ENCODE peak calls at places on chromosome 1, in eight cellular contexts. J, Z, Y, X, S, K, U and I are unnamed samples.

GRCh38 chr1:41020109-41020576 is 1.4 kb downstream of the SLFNL1 start:
- DNase-seq in J (no peak), Z (no peak), Y (no peak), X (no peak), S (no peak), K (no peak), U (no peak), I (no peak)

GRCh38 chr1:67441183-67441582 is 11.0 kb upstream of the SERBP1 start:
- DNase-seq in J (no peak), Z (peak), Y (no peak), X (peak), S (peak), K (peak), U (no peak), I (no peak)

GRCh38 chr1:20578721-20579380 is 10.0 kb upstream of the CDA start:
- DNase-seq in J (peak), Z (no peak), Y (no peak), X (no peak), S (no peak), K (no peak), U (no peak), I (no peak)

GRCh38 chr1:216168481-216169005 is 254.7 kb downstream of the USH2A start:
- DNase-seq in J (no peak), Z (no peak), Y (no peak), X (no peak), S (no peak), K (no peak), U (no peak), I (no peak)

GRCh38 chr1:186980400-186980799 is 151.7 kb downstream of the PLA2G4A start:
- DNase-seq in J (no peak), Z (no peak), Y (no peak), X (no peak), S (no peak), K (no peak), U (no peak), I (no peak)

GRCh38 chr1:209190591-209191241 is 392.8 kb upstream of the CAMK1G start:
- DNase-seq in J (no peak), Z (no peak), Y (peak), X (no peak), S (no peak), K (peak), U (no peak), I (no peak)

GRCh38 chr1:11286735-11287410 is 13.9 kb downstream of the UBIAD1 start:
- DNase-seq in J (no peak), Z (no peak), Y (no peak), X (no peak), S (no peak), K (no peak), U (no peak), I (no peak)

GRCh38 chr1:77825356-77825709 is 45.9 kb downstream of the MIGA1 start:
- DNase-seq in J (peak), Z (no peak), Y (peak), X (peak), S (peak), K (no peak), U (no peak), I (no peak)